ENCODE peak calls at places on chromosomes 12 and 14, in five cellular contexts. T is stomach, J is gastrocnemius medialis, I is transverse colon, C is ovary. O is an unnamed sample.

GRCh38 chr12:40646456-40646855 is 45.8 kb upstream of the CNTN1 start:
- DNase-seq in T (no peak), J (no peak), I (no peak), C (no peak), O (no peak)

GRCh38 chr14:68444449-68445168 is 348.3 kb downstream of the ZFP36L1 start:
- DNase-seq in T (peak), J (no peak), I (no peak), C (no peak), O (no peak)

GRCh38 chr14:44180975-44181374 is 326.1 kb downstream of the FSCB start:
- DNase-seq in T (no peak), J (no peak), I (no peak), C (no peak), O (no peak)

GRCh38 chr14:51574009-51574408 is 77.7 kb upstream of the FRMD6 start:
- DNase-seq in T (no peak), J (no peak), I (no peak), C (no peak), O (no peak)

GRCh38 chr12:19201653-19202052 is 72.1 kb downstream of the PLEKHA5 start:
- DNase-seq in T (no peak), J (no peak), I (no peak), C (no peak), O (no peak)

GRCh38 chr12:87871061-87871460 is 158.1 kb downstream of the C12orf50 start:
- DNase-seq in T (no peak), J (no peak), I (no peak), C (no peak), O (no peak)

GRCh38 chr14:39219075-39219499 is 14.6 kb upstream of the MIA2 start:
- DNase-seq in T (no peak), J (no peak), I (no peak), C (no peak), O (peak)

GRCh38 chr12:116954700-116955381 is 44.1 kb downstream of the FBXW8 start:
- DNase-seq in T (peak), J (no peak), I (no peak), C (peak), O (no peak)

GRCh38 chr12:76410371-76410770 is 62.2 kb upstream of the BBS10 start:
- DNase-seq in T (no peak), J (no peak), I (no peak), C (no peak), O (no peak)

GRCh38 chr12:94650143-94651056 is at the start of gene TMCC3:
- DNase-seq in T (peak), J (peak), I (peak), C (peak), O (no peak)

GRCh38 chr12:56591961-56592360 is 38.2 kb downstream of the BAZ2A start:
- DNase-seq in T (no peak), J (no peak), I (no peak), C (no peak), O (no peak)

GRCh38 chr14:24986206-24986893 is 63.6 kb downstream of the STXBP6 start:
- DNase-seq in T (no peak), J (no peak), I (no peak), C (no peak), O (no peak)

GRCh38 chr14:68300608-68301007 is 481.0 kb downstream of the RAD51B start:
- DNase-seq in T (no peak), J (no peak), I (no peak), C (no peak), O (no peak)

GRCh38 chr12:64736771-64737170 is 22.4 kb downstream of the GNS start:
- DNase-seq in T (no peak), J (no peak), I (no peak), C (no peak), O (no peak)

GRCh38 chr12:52245259-52245961 is 12.4 kb downstream of the KRT7 start:
- DNase-seq in T (no peak), J (no peak), I (no peak), C (no peak), O (no peak)

GRCh38 chr14:45252356-45253069 is 489 bp downstream of the MIS18BP1 start:
- DNase-seq in T (no peak), J (no peak), I (no peak), C (no peak), O (no peak)

GRCh38 chr14:48690349-48690748 is 895.8 kb downstream of the RPS29 start:
- DNase-seq in T (no peak), J (no peak), I (no peak), C (no peak), O (no peak)

GRCh38 chr12:103495158-103495782 is 498 bp downstream of the C12orf42 start:
- DNase-seq in T (peak), J (no peak), I (peak), C (no peak), O (no peak)

GRCh38 chr12:57093412-57094193 is 4.7 kb downstream of the NAB2 start:
- DNase-seq in T (peak), J (peak), I (peak), C (peak), O (no peak)

GRCh38 chr14:67010602-67011001 is 178.6 kb upstream of the GARIN2 start:
- DNase-seq in T (no peak), J (no peak), I (no peak), C (no peak), O (no peak)

GRCh38 chr12:19695244-19696098 is 256.2 kb downstream of the AEBP2 start:
- DNase-seq in T (no peak), J (no peak), I (no peak), C (no peak), O (no peak)

GRCh38 chr12:73220951-73221350 is 948.8 kb downstream of the TRHDE start:
- DNase-seq in T (no peak), J (no peak), I (no peak), C (no peak), O (no peak)

GRCh38 chr12:12807970-12808702 is 5.0 kb upstream of the DDX47 start:
- DNase-seq in T (peak), J (peak), I (peak), C (no peak), O (no peak)

GRCh38 chr12:57247041-57247440 is 3.9 kb downstream of the STAC3 start:
- DNase-seq in T (no peak), J (no peak), I (no peak), C (no peak), O (no peak)

GRCh38 chr12:57180321-57180989 is 33.0 kb upstream of the LRP1-AS start:
- DNase-seq in T (no peak), J (no peak), I (no peak), C (no peak), O (no peak)

GRCh38 chr14:80491131-80491530 is 279.8 kb upstream of the DIO2 start:
- DNase-seq in T (no peak), J (peak), I (peak), C (no peak), O (no peak)

GRCh38 chr12:52634266-52635056 is 16.1 kb upstream of the KRT73 start:
- DNase-seq in T (peak), J (peak), I (no peak), C (no peak), O (no peak)

GRCh38 chr12:64633940-64634337 is 23.6 kb downstream of the RASSF3 start:
- DNase-seq in T (peak), J (no peak), I (peak), C (peak), O (no peak)

GRCh38 chr14:90388982-90389381 is 7.8 kb upstream of the CALM1 start:
- DNase-seq in T (no peak), J (no peak), I (no peak), C (no peak), O (no peak)

GRCh38 chr14:35159742-35160409 is 37.5 kb downstream of the PRORP start:
- DNase-seq in T (no peak), J (no peak), I (no peak), C (no peak), O (peak)

GRCh38 chr12:3362751-3363150 is 128.3 kb upstream of the PRMT8 start:
- DNase-seq in T (no peak), J (no peak), I (no peak), C (no peak), O (no peak)

GRCh38 chr14:54381821-54382220 is 15.0 kb upstream of the CDKN3 start:
- DNase-seq in T (no peak), J (no peak), I (no peak), C (no peak), O (no peak)

GRCh38 chr12:16330554-16330953 is 16.9 kb upstream of the MGST1 start:
- DNase-seq in T (no peak), J (no peak), I (no peak), C (no peak), O (no peak)

GRCh38 chr12:132558861-132559623 is 51.3 kb downstream of the LRCOL1 start:
- DNase-seq in T (no peak), J (no peak), I (no peak), C (no peak), O (no peak)

GRCh38 chr12:132761032-132761910 is at the start of gene ANKLE2:
- DNase-seq in T (peak), J (no peak), I (peak), C (peak), O (peak)

GRCh38 chr12:130116791-130117190 is 45.5 kb upstream of the FZD10 start:
- DNase-seq in T (no peak), J (no peak), I (no peak), C (no peak), O (no peak)

GRCh38 chr12:124768462-124769165 is 95.0 kb downstream of the SCARB1 start:
- DNase-seq in T (no peak), J (no peak), I (no peak), C (no peak), O (no peak)

GRCh38 chr14:85533821-85534271 is 3.9 kb downstream of the FLRT2 start:
- DNase-seq in T (no peak), J (peak), I (no peak), C (peak), O (no peak)

DNA sequence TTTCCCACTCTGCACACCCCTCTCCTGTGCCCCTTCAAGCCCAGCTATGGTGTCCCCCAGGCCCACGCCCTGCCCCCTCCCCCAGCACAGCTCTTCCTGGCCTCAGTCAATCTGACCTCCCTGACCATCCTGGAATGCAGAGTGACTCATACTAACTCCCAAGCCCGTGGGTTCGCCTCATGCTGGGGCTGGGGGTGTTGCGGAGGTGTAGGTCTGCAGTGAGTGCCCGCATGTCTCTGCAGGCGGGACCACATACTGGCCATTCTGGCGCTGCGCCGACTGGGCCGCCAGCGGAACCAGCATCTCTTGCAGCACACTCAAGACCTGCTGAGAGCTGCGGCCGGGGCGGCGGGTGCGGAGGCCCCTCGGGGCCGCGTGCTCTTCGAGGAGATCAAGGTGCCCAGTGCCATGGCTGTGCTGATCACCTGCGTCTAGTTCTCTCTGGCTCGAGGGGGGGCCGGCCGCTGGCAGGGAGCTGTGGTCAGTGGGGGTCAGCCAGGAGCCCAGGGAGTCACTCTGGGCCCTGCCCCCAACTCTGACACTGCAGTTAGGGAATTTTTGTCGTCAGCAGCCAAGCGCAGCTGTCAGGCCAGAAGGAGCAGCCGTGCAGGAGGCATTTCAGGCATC is 13.4 kb upstream of the TNFAIP2 start:
- DNase-seq in T (no peak), J (no peak), I (peak), C (peak), O (peak)
- TF ChIP-seq POLR2A in T (no peak), J (no peak), I (no peak), C (no peak), O (no peak)

GRCh38 chr12:31021809-31022492 is 51.7 kb upstream of the DDX11 start:
- DNase-seq in T (no peak), J (no peak), I (no peak), C (no peak), O (no peak)
- TF ChIP-seq POLR2A in T (no peak), J (no peak), I (no peak), C (no peak), O (no peak)

DNA sequence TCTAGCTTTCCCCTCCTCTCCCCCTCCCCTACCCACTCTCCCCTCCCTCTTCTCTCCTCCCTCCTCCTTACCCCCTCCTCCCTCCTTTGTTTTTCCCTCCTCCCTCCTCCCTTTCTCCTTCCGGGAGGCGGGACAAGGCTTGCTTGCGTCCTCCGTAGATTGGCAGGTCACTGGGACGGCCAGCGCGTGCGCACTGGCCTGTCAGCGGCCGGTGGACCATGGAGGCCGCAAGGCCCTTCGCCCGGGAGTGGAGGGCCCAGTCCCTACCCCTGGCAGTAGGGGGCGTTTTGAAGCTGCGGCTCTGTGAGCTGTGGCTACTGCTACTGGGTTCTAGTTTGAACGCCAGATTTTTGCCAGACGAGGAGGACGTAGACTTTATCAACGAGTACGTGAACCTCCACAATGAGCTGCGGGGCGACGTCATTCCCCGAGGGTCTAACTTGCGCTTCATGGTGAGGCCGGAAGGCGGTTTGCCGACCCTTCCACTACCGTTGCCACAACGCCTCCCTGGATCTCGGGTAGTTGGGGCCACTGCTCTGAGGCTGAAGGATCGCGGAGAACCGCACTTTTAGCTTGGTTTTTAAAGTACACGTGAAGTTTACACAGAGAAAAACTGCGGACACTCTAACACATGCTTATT is at the start of gene GLIPR1L2:
- DNase-seq in T (peak), J (peak), I (peak), C (peak), O (peak)
- TF ChIP-seq POLR2A in T (no peak), J (peak), I (peak), C (peak), O (peak)

DNA sequence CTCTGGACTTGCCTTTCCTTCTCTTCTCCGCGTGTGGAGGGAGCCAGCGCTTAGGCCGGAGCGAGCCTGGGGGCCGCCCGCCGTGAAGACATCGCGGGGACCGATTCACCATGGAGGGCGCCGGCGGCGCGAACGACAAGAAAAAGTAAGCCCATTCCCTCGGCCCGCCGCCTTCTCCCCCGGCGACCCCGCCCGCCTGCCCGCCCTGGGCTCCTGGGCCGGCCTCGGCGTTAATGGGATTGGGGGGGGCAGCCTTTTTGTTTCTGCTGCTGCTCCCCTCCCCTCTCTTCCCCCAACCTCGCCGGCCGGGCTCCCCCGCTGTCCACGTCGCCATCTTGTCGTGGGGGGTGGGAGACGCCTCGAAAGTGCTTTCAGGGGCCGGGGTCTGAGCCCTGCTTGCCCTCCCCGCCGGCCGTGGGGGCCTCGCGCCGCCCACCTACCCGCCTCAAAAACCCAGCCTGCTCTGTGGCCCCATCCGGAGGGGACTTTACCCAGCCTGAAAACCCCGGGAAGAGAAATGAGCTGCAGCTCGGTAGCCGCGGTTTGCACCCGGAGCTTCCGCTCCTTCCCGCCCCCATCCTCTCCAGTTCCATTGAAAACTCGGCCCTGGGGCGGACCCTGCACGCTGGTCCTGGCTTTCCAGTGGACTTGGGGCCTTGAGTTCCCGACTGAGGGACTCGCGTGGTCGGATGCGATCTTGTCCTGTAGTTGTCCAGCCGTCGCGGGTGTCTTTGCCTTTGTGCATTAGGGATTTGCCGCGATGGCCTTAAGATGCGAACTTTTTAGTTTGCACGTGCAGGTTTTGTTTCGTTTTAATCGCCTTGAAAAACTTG is 598 bp downstream of the HIF1A start:
- DNase-seq in T (peak), J (peak), I (peak), C (peak), O (peak)
- TF ChIP-seq POLR2A in T (no peak), J (no peak), I (peak), C (peak), O (no peak)

GRCh38 chr14:104383088-104383805 is 196.3 kb upstream of the C14orf180 start:
- DNase-seq in T (no peak), J (no peak), I (no peak), C (no peak), O (no peak)
- TF ChIP-seq POLR2A in T (no peak), J (no peak), I (no peak), C (no peak), O (no peak)